ENCODE peak calls at places on chromosomes 5 and 9, in seven cellular contexts. One of them, this sample, is unnamed.

GRCh38 chr5:58259685-58260152 is 200.2 kb downstream of the PLK2 start:
- DNase-seq in A172: peak
- DNase-seq in neural crest cell: no peak
- DNase-seq in stimulated activated CD8-positive, alpha-beta memory T cell treated with anti-CD3 and anti-CD28 coated beads, Interleukin-12 subunit alpha, Interleukin-12 subunit beta, amount 100 ng/mL, for 1 hour: no peak
- DNase-seq in substantia nigra: no peak
- DNase-seq in T follicular helper cell: no peak
- DNase-seq in Kasumi-1: no peak
- DNase-seq in this sample: peak

GRCh38 chr9:137673871-137674270 is 55.1 kb downstream of the EHMT1 start:
- DNase-seq in A172: no peak
- DNase-seq in neural crest cell: no peak
- DNase-seq in stimulated activated CD8-positive, alpha-beta memory T cell treated with anti-CD3 and anti-CD28 coated beads, Interleukin-12 subunit alpha, Interleukin-12 subunit beta, amount 100 ng/mL, for 1 hour: no peak
- DNase-seq in substantia nigra: no peak
- DNase-seq in T follicular helper cell: no peak
- DNase-seq in Kasumi-1: no peak
- DNase-seq in this sample: no peak

GRCh38 chr5:96439477-96440184 is 6.6 kb upstream of the PCSK1 start:
- DNase-seq in A172: no peak
- DNase-seq in neural crest cell: no peak
- DNase-seq in stimulated activated CD8-positive, alpha-beta memory T cell treated with anti-CD3 and anti-CD28 coated beads, Interleukin-12 subunit alpha, Interleukin-12 subunit beta, amount 100 ng/mL, for 1 hour: no peak
- DNase-seq in substantia nigra: no peak
- DNase-seq in T follicular helper cell: no peak
- DNase-seq in Kasumi-1: peak
- DNase-seq in this sample: no peak

GRCh38 chr9:74496819-74497749 is at the start of gene RORB:
- DNase-seq in A172: peak
- DNase-seq in neural crest cell: peak
- DNase-seq in stimulated activated CD8-positive, alpha-beta memory T cell treated with anti-CD3 and anti-CD28 coated beads, Interleukin-12 subunit alpha, Interleukin-12 subunit beta, amount 100 ng/mL, for 1 hour: peak
- DNase-seq in substantia nigra: peak
- DNase-seq in T follicular helper cell: no peak
- DNase-seq in Kasumi-1: no peak
- DNase-seq in this sample: no peak

GRCh38 chr9:91924090-91924489 is 25.9 kb downstream of the ROR2 start:
- DNase-seq in A172: no peak
- DNase-seq in neural crest cell: no peak
- DNase-seq in stimulated activated CD8-positive, alpha-beta memory T cell treated with anti-CD3 and anti-CD28 coated beads, Interleukin-12 subunit alpha, Interleukin-12 subunit beta, amount 100 ng/mL, for 1 hour: no peak
- DNase-seq in substantia nigra: no peak
- DNase-seq in T follicular helper cell: no peak
- DNase-seq in Kasumi-1: no peak
- DNase-seq in this sample: no peak

GRCh38 chr9:135544981-135545635 is 818 bp upstream of the OBP2A start:
- DNase-seq in A172: no peak
- DNase-seq in neural crest cell: no peak
- DNase-seq in stimulated activated CD8-positive, alpha-beta memory T cell treated with anti-CD3 and anti-CD28 coated beads, Interleukin-12 subunit alpha, Interleukin-12 subunit beta, amount 100 ng/mL, for 1 hour: no peak
- DNase-seq in substantia nigra: no peak
- DNase-seq in T follicular helper cell: no peak
- DNase-seq in Kasumi-1: no peak
- DNase-seq in this sample: no peak

GRCh38 chr9:101465330-101465915 is 29.8 kb upstream of the ALDOB start:
- DNase-seq in A172: peak
- DNase-seq in neural crest cell: no peak
- DNase-seq in stimulated activated CD8-positive, alpha-beta memory T cell treated with anti-CD3 and anti-CD28 coated beads, Interleukin-12 subunit alpha, Interleukin-12 subunit beta, amount 100 ng/mL, for 1 hour: no peak
- DNase-seq in substantia nigra: peak
- DNase-seq in T follicular helper cell: no peak
- DNase-seq in Kasumi-1: peak
- DNase-seq in this sample: no peak

GRCh38 chr5:93359296-93359957 is 221.6 kb downstream of the NR2F1-AS1 start:
- DNase-seq in A172: peak
- DNase-seq in neural crest cell: no peak
- DNase-seq in stimulated activated CD8-positive, alpha-beta memory T cell treated with anti-CD3 and anti-CD28 coated beads, Interleukin-12 subunit alpha, Interleukin-12 subunit beta, amount 100 ng/mL, for 1 hour: no peak
- DNase-seq in substantia nigra: no peak
- DNase-seq in T follicular helper cell: no peak
- DNase-seq in Kasumi-1: no peak
- DNase-seq in this sample: no peak

GRCh38 chr9:38662763-38663593 is 42.6 kb upstream of the ANKRD18A start:
- DNase-seq in A172: no peak
- DNase-seq in neural crest cell: no peak
- DNase-seq in stimulated activated CD8-positive, alpha-beta memory T cell treated with anti-CD3 and anti-CD28 coated beads, Interleukin-12 subunit alpha, Interleukin-12 subunit beta, amount 100 ng/mL, for 1 hour: no peak
- DNase-seq in substantia nigra: peak
- DNase-seq in T follicular helper cell: no peak
- DNase-seq in Kasumi-1: no peak
- DNase-seq in this sample: no peak

GRCh38 chr9:14080940-14081621 is 232.9 kb downstream of the NFIB start:
- DNase-seq in A172: peak
- DNase-seq in neural crest cell: no peak
- DNase-seq in stimulated activated CD8-positive, alpha-beta memory T cell treated with anti-CD3 and anti-CD28 coated beads, Interleukin-12 subunit alpha, Interleukin-12 subunit beta, amount 100 ng/mL, for 1 hour: no peak
- DNase-seq in substantia nigra: no peak
- DNase-seq in T follicular helper cell: no peak
- DNase-seq in Kasumi-1: no peak
- DNase-seq in this sample: no peak

GRCh38 chr5:11897831-11898230 is 6.4 kb downstream of the CTNND2 start:
- DNase-seq in A172: no peak
- DNase-seq in neural crest cell: no peak
- DNase-seq in stimulated activated CD8-positive, alpha-beta memory T cell treated with anti-CD3 and anti-CD28 coated beads, Interleukin-12 subunit alpha, Interleukin-12 subunit beta, amount 100 ng/mL, for 1 hour: no peak
- DNase-seq in substantia nigra: no peak
- DNase-seq in T follicular helper cell: no peak
- DNase-seq in Kasumi-1: no peak
- DNase-seq in this sample: no peak

GRCh38 chr5:149448831-149449714 is 70.0 kb upstream of the IL17B start:
- DNase-seq in A172: no peak
- DNase-seq in neural crest cell: no peak
- DNase-seq in stimulated activated CD8-positive, alpha-beta memory T cell treated with anti-CD3 and anti-CD28 coated beads, Interleukin-12 subunit alpha, Interleukin-12 subunit beta, amount 100 ng/mL, for 1 hour: no peak
- DNase-seq in substantia nigra: no peak
- DNase-seq in T follicular helper cell: no peak
- DNase-seq in Kasumi-1: peak
- DNase-seq in this sample: no peak

GRCh38 chr5:167592114-167592513 is 699.3 kb upstream of the WWC1 start:
- DNase-seq in A172: no peak
- DNase-seq in neural crest cell: no peak
- DNase-seq in stimulated activated CD8-positive, alpha-beta memory T cell treated with anti-CD3 and anti-CD28 coated beads, Interleukin-12 subunit alpha, Interleukin-12 subunit beta, amount 100 ng/mL, for 1 hour: no peak
- DNase-seq in substantia nigra: no peak
- DNase-seq in T follicular helper cell: no peak
- DNase-seq in Kasumi-1: no peak
- DNase-seq in this sample: no peak

GRCh38 chr5:1983401-1983800 is 100.7 kb upstream of the IRX4 start:
- DNase-seq in A172: no peak
- DNase-seq in neural crest cell: no peak
- DNase-seq in stimulated activated CD8-positive, alpha-beta memory T cell treated with anti-CD3 and anti-CD28 coated beads, Interleukin-12 subunit alpha, Interleukin-12 subunit beta, amount 100 ng/mL, for 1 hour: no peak
- DNase-seq in substantia nigra: no peak
- DNase-seq in T follicular helper cell: no peak
- DNase-seq in Kasumi-1: no peak
- DNase-seq in this sample: no peak

GRCh38 chr9:134049236-134049635 is 18.6 kb downstream of the BRD3 start:
- DNase-seq in A172: peak
- DNase-seq in neural crest cell: no peak
- DNase-seq in stimulated activated CD8-positive, alpha-beta memory T cell treated with anti-CD3 and anti-CD28 coated beads, Interleukin-12 subunit alpha, Interleukin-12 subunit beta, amount 100 ng/mL, for 1 hour: no peak
- DNase-seq in substantia nigra: no peak
- DNase-seq in T follicular helper cell: no peak
- DNase-seq in Kasumi-1: no peak
- DNase-seq in this sample: no peak

GRCh38 chr9:118991366-118992285 is 377.6 kb downstream of the BRINP1 start:
- DNase-seq in A172: no peak
- DNase-seq in neural crest cell: no peak
- DNase-seq in stimulated activated CD8-positive, alpha-beta memory T cell treated with anti-CD3 and anti-CD28 coated beads, Interleukin-12 subunit alpha, Interleukin-12 subunit beta, amount 100 ng/mL, for 1 hour: no peak
- DNase-seq in substantia nigra: no peak
- DNase-seq in T follicular helper cell: no peak
- DNase-seq in Kasumi-1: no peak
- DNase-seq in this sample: no peak

GRCh38 chr9:94916956-94917355 is 190.5 kb downstream of the AOPEP start:
- DNase-seq in A172: no peak
- DNase-seq in neural crest cell: no peak
- DNase-seq in stimulated activated CD8-positive, alpha-beta memory T cell treated with anti-CD3 and anti-CD28 coated beads, Interleukin-12 subunit alpha, Interleukin-12 subunit beta, amount 100 ng/mL, for 1 hour: no peak
- DNase-seq in substantia nigra: no peak
- DNase-seq in T follicular helper cell: no peak
- DNase-seq in Kasumi-1: no peak
- DNase-seq in this sample: no peak